ENCODE peak calls at places on chromosomes 13 and 19, in five cellular contexts. Z is tibial nerve, G is Calu3, X is PC-3, D is AG09309. U is an unnamed sample.

GRCh38 chr19:16836115-16836905 is 7.1 kb downstream of the SIN3B start:
- DNase-seq in D (no peak), G (no peak), Z (no peak), X (no peak), U (no peak)

GRCh38 chr13:99467764-99468163 is 33.5 kb upstream of the TM9SF2 start:
- DNase-seq in X (peak), D (peak), G (peak), Z (no peak), U (no peak)

GRCh38 chr13:111046590-111047141 is 68.4 kb upstream of the ARHGEF7 start:
- DNase-seq in Z (no peak), D (no peak), X (no peak), G (no peak), U (no peak)

GRCh38 chr13:39765801-39766463 is 110.5 kb downstream of the COG6 start:
- DNase-seq in Z (no peak), X (peak), D (no peak), G (peak), U (no peak)

GRCh38 chr13:33213024-33213795 is 72.3 kb downstream of the STARD13 start:
- DNase-seq in G (no peak), D (no peak), Z (no peak), X (no peak), U (no peak)

GRCh38 chr13:73738626-73739025 is 395.6 kb downstream of the KLF12 start:
- DNase-seq in X (no peak), G (no peak), Z (no peak), D (no peak), U (no peak)

GRCh38 chr19:41226053-41226873 is 7.2 kb downstream of the AXL start:
- DNase-seq in G (peak), X (peak), D (peak), Z (peak), U (no peak)

GRCh38 chr19:351976-352625 is 7.5 kb upstream of the MIER2 start:
- DNase-seq in Z (no peak), D (no peak), X (no peak), G (no peak), U (no peak)

GRCh38 chr13:94569615-94570014 is 26.3 kb downstream of the TGDS start:
- DNase-seq in Z (no peak), G (no peak), X (no peak), D (no peak), U (no peak)

GRCh38 chr13:100645382-100645781 is 29.2 kb downstream of the TMTC4 start:
- DNase-seq in D (no peak), G (no peak), X (no peak), Z (no peak), U (no peak)

GRCh38 chr13:107681611-107682010 is 533.7 kb downstream of the LIG4 start:
- DNase-seq in Z (no peak), G (no peak), D (no peak), X (no peak), U (no peak)

GRCh38 chr13:107675847-107676550 is 539.3 kb downstream of the LIG4 start:
- DNase-seq in G (no peak), D (no peak), Z (no peak), X (no peak), U (no peak)

GRCh38 chr13:107680115-107680514 is 535.2 kb downstream of the LIG4 start:
- DNase-seq in D (no peak), G (no peak), Z (no peak), X (peak), U (no peak)

GRCh38 chr13:107678075-107678689 is 537.2 kb downstream of the LIG4 start:
- DNase-seq in G (no peak), Z (no peak), D (peak), X (peak), U (no peak)
- TF ChIP-seq CTCF in G (no peak), Z (no peak), D (peak), X (peak), U (no peak)

DNA sequence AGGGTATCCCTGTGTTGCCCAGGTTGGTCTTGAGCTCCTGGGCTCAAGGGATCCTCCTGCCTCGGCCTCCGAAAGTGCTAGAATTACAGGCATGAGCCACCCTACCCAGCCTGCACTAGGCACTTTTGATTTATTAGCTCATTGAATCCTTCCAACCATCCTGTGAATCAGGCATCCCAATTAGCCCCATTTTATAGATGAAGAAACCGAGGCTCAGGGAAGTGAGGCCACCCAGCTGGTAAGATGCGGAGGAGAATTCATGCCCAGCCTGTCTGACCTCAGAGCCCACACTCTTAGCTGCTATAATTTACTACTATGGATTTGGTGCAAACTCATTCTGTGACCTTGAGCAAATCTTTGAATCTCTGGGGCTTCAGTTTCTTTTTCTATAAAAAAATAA is 17.8 kb upstream of the CACNG8 start:
- DNase-seq in G (no peak), D (no peak), X (no peak), Z (no peak), U (no peak)
- TF ChIP-seq CTCF in G (no peak), D (no peak), X (no peak), Z (no peak), U (no peak)

GRCh38 chr13:92530364-92530763 is 696.2 kb upstream of the GPC6 start:
- DNase-seq in G (no peak), D (no peak), X (no peak), Z (no peak), U (no peak)
- TF ChIP-seq CTCF in G (no peak), D (no peak), X (no peak), Z (no peak), U (no peak)

GRCh38 chr19:45071969-45072790 is 4.1 kb downstream of the ZNF296 start:
- DNase-seq in X (no peak), Z (no peak), G (no peak), D (no peak), U (no peak)
- TF ChIP-seq CTCF in X (no peak), Z (no peak), G (no peak), D (no peak), U (no peak)

GRCh38 chr13:51914137-51914493 is 52.3 kb downstream of the CCDC70 start:
- DNase-seq in D (no peak), G (no peak), Z (no peak), X (no peak), U (no peak)

GRCh38 chr13:51912091-51912490 is 50.3 kb downstream of the CCDC70 start:
- DNase-seq in X (peak), D (no peak), Z (no peak), G (no peak), U (no peak)

GRCh38 chr13:51912511-51913225 is 50.9 kb downstream of the CCDC70 start:
- DNase-seq in Z (no peak), D (no peak), G (no peak), X (no peak), U (no peak)

GRCh38 chr13:51916419-51916818 is 54.6 kb downstream of the CCDC70 start:
- DNase-seq in Z (no peak), G (no peak), D (no peak), X (no peak), U (no peak)

DNA sequence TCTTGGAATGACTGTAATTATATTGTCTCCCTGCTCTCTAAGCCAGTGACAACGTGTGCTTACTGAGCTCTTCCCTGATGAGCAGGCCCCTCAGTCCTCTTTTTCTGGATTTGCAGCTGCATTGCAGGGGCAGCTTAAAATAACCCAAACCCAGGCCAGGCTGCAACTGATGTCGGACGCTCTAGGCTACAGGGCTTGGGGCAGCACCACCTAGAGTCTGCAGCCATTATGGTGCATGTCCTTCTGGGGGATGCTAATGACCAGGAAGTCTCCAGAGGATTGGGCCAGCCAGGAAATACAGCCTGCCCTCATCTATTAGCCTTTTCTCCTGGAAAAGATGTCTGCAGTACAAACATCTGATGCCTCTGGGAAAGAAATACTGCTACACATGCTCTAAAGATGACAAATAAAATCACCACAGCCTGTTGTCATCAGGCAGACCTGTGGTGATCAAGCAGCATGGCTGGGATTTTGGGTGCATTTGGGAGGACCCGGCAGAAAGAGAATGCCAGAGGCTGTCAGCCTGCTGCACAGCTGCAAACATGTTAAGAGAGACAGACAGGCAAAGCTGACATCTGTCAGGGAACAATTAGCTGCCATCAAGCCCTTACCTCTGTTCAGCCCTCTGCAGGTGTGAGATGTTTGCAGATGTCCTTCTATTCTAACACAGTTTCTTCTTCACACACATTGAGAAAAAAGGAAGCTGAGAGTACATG is 51.8 kb downstream of the CCDC70 start:
- DNase-seq in D (no peak), Z (no peak), X (no peak), G (no peak), U (no peak)
- TF ChIP-seq CTCF in D (no peak), Z (no peak), X (peak), G (no peak), U (no peak)

DNA sequence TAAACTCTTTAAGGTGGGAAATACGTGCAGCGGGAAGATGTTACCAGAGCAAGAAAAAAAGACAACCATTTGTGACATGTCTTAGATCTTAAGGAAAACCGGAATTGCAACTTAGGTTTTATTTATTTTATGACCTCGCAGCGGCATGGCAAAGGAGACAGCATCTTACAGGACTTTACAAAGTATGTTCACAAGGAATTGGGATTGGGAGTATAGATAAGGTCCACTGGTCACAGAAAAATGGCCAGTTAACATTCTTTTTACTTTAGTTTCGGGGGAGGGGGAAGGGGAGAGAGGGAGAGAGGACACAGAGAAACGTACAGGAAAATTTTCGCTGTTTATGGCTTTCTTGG is 104.5 kb upstream of the DIAPH3 start:
- DNase-seq in D (no peak), G (no peak), X (peak), Z (no peak), U (no peak)
- TF ChIP-seq CTCF in D (no peak), G (no peak), X (no peak), Z (no peak), U (no peak)